ENCODE peak calls at places on chromosome 9, in eight cellular contexts. D is naive thymus-derived CD8-positive, alpha-beta T cell; S is GM03348; R is type B pancreatic cell; J is mesothelial cell of epicardium; C is activated CD8-positive, alpha-beta T cell treated with anti-CD3 and anti-CD28 coated beads for 36 hours; H is adrenal gland; W is NCI-H1092. O is an unnamed sample.

GRCh38 chr9:120344230-120344629 is 235.7 kb downstream of the CDK5RAP2 start:
- DNase-seq in D (no peak), S (peak; percentile 67), R (no peak), J (no peak), C (no peak), H (peak; percentile 23), W (no peak), O (peak; percentile 6)

GRCh38 chr9:90326219-90326618 is 316.4 kb downstream of the DIRAS2 start:
- DNase-seq in D (no peak), S (no peak), R (no peak), J (no peak), C (no peak), H (no peak), W (no peak), O (no peak)

GRCh38 chr9:112569186-112569585 is 82.6 kb downstream of the KIAA1958 start:
- DNase-seq in D (no peak), S (peak; percentile 75), R (no peak), J (no peak), C (no peak), H (no peak), W (no peak), O (no peak)

GRCh38 chr9:92943062-92943616 is 4.2 kb upstream of the FGD3 start:
- DNase-seq in D (no peak), S (no peak), R (no peak), J (no peak), C (no peak), H (no peak), W (peak; percentile 22), O (no peak)

GRCh38 chr9:128027166-128027539 is 40.0 kb downstream of the NAIF1 start:
- DNase-seq in D (peak; percentile 66), S (no peak), R (no peak), J (no peak), C (peak; percentile 77), H (no peak), W (no peak), O (no peak)

GRCh38 chr9:78280982-78281668 is 15.8 kb upstream of the PSAT1 start:
- DNase-seq in D (no peak), S (peak; percentile 44), R (no peak), J (peak; percentile 40), C (no peak), H (peak; percentile 92), W (no peak), O (peak; percentile 22)

GRCh38 chr9:127170049-127170448 is 47.6 kb upstream of the ANGPTL2 start:
- DNase-seq in D (no peak), S (no peak), R (no peak), J (no peak), C (no peak), H (no peak), W (no peak), O (no peak)

GRCh38 chr9:89418882-89419641 is 78.9 kb downstream of the SEMA4D start:
- DNase-seq in D (peak; percentile 62), S (no peak), R (no peak), J (no peak), C (peak; percentile 92), H (no peak), W (no peak), O (no peak)

GRCh38 chr9:91114450-91114849 is 247.3 kb downstream of the AUH start:
- DNase-seq in D (no peak), S (no peak), R (no peak), J (no peak), C (no peak), H (no peak), W (no peak), O (no peak)

GRCh38 chr9:137276757-137277328 is 683 bp upstream of the TOR4A start:
- DNase-seq in D (no peak), S (peak; percentile 80), R (peak; percentile 68), J (no peak), C (no peak), H (peak; percentile 74), W (no peak), O (no peak)

GRCh38 chr9:74379718-74380117 is 117.4 kb upstream of the RORB start:
- DNase-seq in D (peak; percentile 13), S (no peak), R (no peak), J (no peak), C (peak; percentile 51), H (peak; percentile 24), W (peak; percentile 39), O (no peak)

GRCh38 chr9:115198018-115198417 is 80.1 kb upstream of the TNC start:
- DNase-seq in D (no peak), S (peak; percentile 47), R (no peak), J (no peak), C (no peak), H (peak; percentile 47), W (no peak), O (no peak)

GRCh38 chr9:121720311-121720991 is 69.0 kb downstream of the DAB2IP start:
- DNase-seq in D (no peak), S (no peak), R (no peak), J (no peak), C (no peak), H (no peak), W (no peak), O (no peak)

GRCh38 chr9:133589454-133590227 is 19.5 kb downstream of the FAM163B start:
- DNase-seq in D (peak; percentile 28), S (no peak), R (no peak), J (no peak), C (peak; percentile 69), H (no peak), W (no peak), O (no peak)

GRCh38 chr9:16131269-16131668 is 578.4 kb downstream of the CCDC171 start:
- DNase-seq in D (no peak), S (no peak), R (no peak), J (no peak), C (no peak), H (no peak), W (peak; percentile 22), O (no peak)

GRCh38 chr9:98550206-98550820 is 158.4 kb downstream of the GABBR2 start:
- DNase-seq in D (no peak), S (no peak), R (no peak), J (no peak), C (no peak), H (no peak), W (no peak), O (no peak)

GRCh38 chr9:105103776-105104175 is 140.7 kb upstream of the SLC44A1 start:
- DNase-seq in D (no peak), S (no peak), R (no peak), J (no peak), C (no peak), H (no peak), W (no peak), O (no peak)

GRCh38 chr9:68775003-68775730 is 70.1 kb downstream of the PIP5K1B start:
- DNase-seq in D (no peak), S (no peak), R (no peak), J (no peak), C (no peak), H (peak; percentile 70), W (no peak), O (no peak)

GRCh38 chr9:123453904-123454321 is 97.9 kb downstream of the CRB2 start:
- DNase-seq in D (no peak), S (no peak), R (no peak), J (no peak), C (no peak), H (no peak), W (no peak), O (no peak)

GRCh38 chr9:81002242-81002641 is 687.1 kb downstream of the TLE1 start:
- DNase-seq in D (peak; percentile 62), S (no peak), R (no peak), J (no peak), C (peak; percentile 54), H (no peak), W (no peak), O (no peak)

GRCh38 chr9:4339357-4339756 is 39.5 kb upstream of the GLIS3 start:
- DNase-seq in D (peak; percentile 80), S (peak; percentile 81), R (no peak), J (peak; percentile 42), C (peak; percentile 95), H (peak; percentile 91), W (peak; percentile 73), O (peak; percentile 75)

GRCh38 chr9:36306481-36307306 is 48.4 kb upstream of the GNE start:
- DNase-seq in D (no peak), S (no peak), R (no peak), J (no peak), C (peak; percentile 7), H (no peak), W (no peak), O (no peak)

GRCh38 chr9:28539432-28539831 is 966.2 kb upstream of the C9orf72 start:
- DNase-seq in D (no peak), S (no peak), R (no peak), J (no peak), C (no peak), H (no peak), W (no peak), O (no peak)

GRCh38 chr9:38284768-38285080 is 107.8 kb upstream of the ALDH1B1 start:
- DNase-seq in D (no peak), S (no peak), R (no peak), J (no peak), C (no peak), H (no peak), W (peak; percentile 98), O (peak; percentile 42)

GRCh38 chr9:108163321-108164005 is 673.9 kb upstream of the KLF4 start:
- DNase-seq in D (no peak), S (peak; percentile 31), R (no peak), J (no peak), C (no peak), H (no peak), W (no peak), O (no peak)

GRCh38 chr9:125889524-125890473 is 142.6 kb downstream of the PBX3 start:
- DNase-seq in D (peak; percentile 32), S (peak; percentile 69), R (no peak), J (peak; percentile 21), C (peak; percentile 40), H (peak; percentile 35), W (peak; percentile 39), O (no peak)

GRCh38 chr9:16899611-16900010 is 29.1 kb upstream of the BNC2 start:
- DNase-seq in D (no peak), S (no peak), R (no peak), J (no peak), C (no peak), H (no peak), W (no peak), O (no peak)

GRCh38 chr9:19386469-19387044 is 6.5 kb upstream of the RPS6 start:
- DNase-seq in D (no peak), S (peak; percentile 14), R (no peak), J (no peak), C (no peak), H (no peak), W (no peak), O (no peak)

GRCh38 chr9:105957830-105958229 is 263.5 kb downstream of the TMEM38B start:
- DNase-seq in D (no peak), S (no peak), R (no peak), J (no peak), C (no peak), H (no peak), W (no peak), O (no peak)

GRCh38 chr9:347667-348292 is 133.1 kb downstream of the DOCK8 start:
- DNase-seq in D (no peak), S (peak; percentile 61), R (no peak), J (no peak), C (no peak), H (no peak), W (peak; percentile 1), O (no peak)

GRCh38 chr9:35001803-35002502 is 12.4 kb downstream of the DNAJB5 start:
- DNase-seq in D (no peak), S (peak; percentile 2), R (no peak), J (no peak), C (peak; percentile 28), H (no peak), W (no peak), O (no peak)

GRCh38 chr9:33946779-33947535 is 101.7 kb downstream of the UBAP2 start:
- DNase-seq in D (no peak), S (peak; percentile 88), R (no peak), J (no peak), C (no peak), H (no peak), W (no peak), O (no peak)

GRCh38 chr9:83208065-83208850 is 145.3 kb upstream of the RASEF start:
- DNase-seq in D (no peak), S (no peak), R (no peak), J (no peak), C (no peak), H (peak; percentile 43), W (no peak), O (no peak)

GRCh38 chr9:137168575-137168906 is 1.3 kb downstream of the LRRC26 start:
- DNase-seq in D (no peak), S (no peak), R (no peak), J (no peak), C (no peak), H (no peak), W (no peak), O (no peak)